ENCODE peak calls at places on chromosomes 2 and 18, in eight cellular contexts. One of them, this sample, is unnamed.

GRCh38 chr2:133977385-133977784 is 276.5 kb upstream of the MGAT5 start:
- DNase-seq in endothelial cell: no peak
- DNase-seq in AG20443: no peak
- DNase-seq in RWPE1: no peak
- DNase-seq in NCI-H1105: peak
- DNase-seq in dorsolateral prefrontal cortex: no peak
- DNase-seq in AG08395: no peak
- DNase-seq in stimulated activated CD8-positive, alpha-beta memory T cell treated with anti-CD3 and anti-CD28 coated beads, Interleukin-2, amount 100 ng/mL, for 48 hours: no peak
- DNase-seq in this sample: no peak

GRCh38 chr2:84854835-84855234 is 26.0 kb downstream of the TRABD2A start:
- DNase-seq in endothelial cell: no peak
- DNase-seq in AG20443: no peak
- DNase-seq in RWPE1: no peak
- DNase-seq in NCI-H1105: no peak
- DNase-seq in dorsolateral prefrontal cortex: no peak
- DNase-seq in AG08395: no peak
- DNase-seq in stimulated activated CD8-positive, alpha-beta memory T cell treated with anti-CD3 and anti-CD28 coated beads, Interleukin-2, amount 100 ng/mL, for 48 hours: no peak
- DNase-seq in this sample: no peak

GRCh38 chr18:5890261-5890605 is 5.1 kb downstream of the TMEM200C start:
- DNase-seq in endothelial cell: no peak
- DNase-seq in AG20443: no peak
- DNase-seq in RWPE1: no peak
- DNase-seq in NCI-H1105: no peak
- DNase-seq in dorsolateral prefrontal cortex: peak
- DNase-seq in AG08395: no peak
- DNase-seq in stimulated activated CD8-positive, alpha-beta memory T cell treated with anti-CD3 and anti-CD28 coated beads, Interleukin-2, amount 100 ng/mL, for 48 hours: no peak
- DNase-seq in this sample: no peak

GRCh38 chr2:57207191-57207590 is 839.4 kb upstream of the VRK2 start:
- DNase-seq in endothelial cell: no peak
- DNase-seq in AG20443: no peak
- DNase-seq in RWPE1: no peak
- DNase-seq in NCI-H1105: no peak
- DNase-seq in dorsolateral prefrontal cortex: no peak
- DNase-seq in AG08395: no peak
- DNase-seq in stimulated activated CD8-positive, alpha-beta memory T cell treated with anti-CD3 and anti-CD28 coated beads, Interleukin-2, amount 100 ng/mL, for 48 hours: no peak
- DNase-seq in this sample: no peak

GRCh38 chr18:57925706-57926105 is 118.3 kb upstream of the NEDD4L start:
- DNase-seq in endothelial cell: no peak
- DNase-seq in AG20443: no peak
- DNase-seq in RWPE1: no peak
- DNase-seq in NCI-H1105: no peak
- DNase-seq in dorsolateral prefrontal cortex: no peak
- DNase-seq in AG08395: peak
- DNase-seq in stimulated activated CD8-positive, alpha-beta memory T cell treated with anti-CD3 and anti-CD28 coated beads, Interleukin-2, amount 100 ng/mL, for 48 hours: no peak
- DNase-seq in this sample: no peak

GRCh38 chr2:71813801-71814470 is 333.7 kb downstream of the CYP26B1 start:
- DNase-seq in endothelial cell: no peak
- DNase-seq in AG20443: peak
- DNase-seq in RWPE1: no peak
- DNase-seq in NCI-H1105: no peak
- DNase-seq in dorsolateral prefrontal cortex: no peak
- DNase-seq in AG08395: peak
- DNase-seq in stimulated activated CD8-positive, alpha-beta memory T cell treated with anti-CD3 and anti-CD28 coated beads, Interleukin-2, amount 100 ng/mL, for 48 hours: no peak
- DNase-seq in this sample: no peak

GRCh38 chr2:136764397-136765255 is 719 bp upstream of the THSD7B start:
- DNase-seq in endothelial cell: peak
- DNase-seq in AG20443: peak
- DNase-seq in RWPE1: peak
- DNase-seq in NCI-H1105: no peak
- DNase-seq in dorsolateral prefrontal cortex: no peak
- DNase-seq in AG08395: no peak
- DNase-seq in stimulated activated CD8-positive, alpha-beta memory T cell treated with anti-CD3 and anti-CD28 coated beads, Interleukin-2, amount 100 ng/mL, for 48 hours: no peak
- DNase-seq in this sample: peak

GRCh38 chr2:105143467-105144127 is 97.9 kb upstream of the GPR45 start:
- DNase-seq in endothelial cell: peak
- DNase-seq in AG20443: peak
- DNase-seq in RWPE1: peak
- DNase-seq in NCI-H1105: peak
- DNase-seq in dorsolateral prefrontal cortex: no peak
- DNase-seq in AG08395: no peak
- DNase-seq in stimulated activated CD8-positive, alpha-beta memory T cell treated with anti-CD3 and anti-CD28 coated beads, Interleukin-2, amount 100 ng/mL, for 48 hours: peak
- DNase-seq in this sample: peak

GRCh38 chr18:34493566-34494358 is 216.3 kb upstream of the DTNA start:
- DNase-seq in endothelial cell: peak
- DNase-seq in AG20443: peak
- DNase-seq in RWPE1: no peak
- DNase-seq in NCI-H1105: peak
- DNase-seq in dorsolateral prefrontal cortex: peak
- DNase-seq in AG08395: peak
- DNase-seq in stimulated activated CD8-positive, alpha-beta memory T cell treated with anti-CD3 and anti-CD28 coated beads, Interleukin-2, amount 100 ng/mL, for 48 hours: no peak
- DNase-seq in this sample: peak

GRCh38 chr18:79877163-79878091 is 74.0 kb downstream of the SLC66A2 start:
- DNase-seq in endothelial cell: no peak
- DNase-seq in AG20443: peak
- DNase-seq in RWPE1: no peak
- DNase-seq in NCI-H1105: no peak
- DNase-seq in dorsolateral prefrontal cortex: no peak
- DNase-seq in AG08395: no peak
- DNase-seq in stimulated activated CD8-positive, alpha-beta memory T cell treated with anti-CD3 and anti-CD28 coated beads, Interleukin-2, amount 100 ng/mL, for 48 hours: no peak
- DNase-seq in this sample: peak

GRCh38 chr2:227402959-227403358 is 15.2 kb upstream of the SCYGR1 start:
- DNase-seq in endothelial cell: no peak
- DNase-seq in AG20443: no peak
- DNase-seq in RWPE1: peak
- DNase-seq in NCI-H1105: no peak
- DNase-seq in dorsolateral prefrontal cortex: no peak
- DNase-seq in AG08395: no peak
- DNase-seq in stimulated activated CD8-positive, alpha-beta memory T cell treated with anti-CD3 and anti-CD28 coated beads, Interleukin-2, amount 100 ng/mL, for 48 hours: no peak
- DNase-seq in this sample: no peak

GRCh38 chr2:25086070-25086560 is 44.2 kb downstream of the EFR3B start:
- DNase-seq in endothelial cell: no peak
- DNase-seq in AG20443: no peak
- DNase-seq in RWPE1: no peak
- DNase-seq in NCI-H1105: no peak
- DNase-seq in dorsolateral prefrontal cortex: no peak
- DNase-seq in AG08395: no peak
- DNase-seq in stimulated activated CD8-positive, alpha-beta memory T cell treated with anti-CD3 and anti-CD28 coated beads, Interleukin-2, amount 100 ng/mL, for 48 hours: no peak
- DNase-seq in this sample: no peak

GRCh38 chr2:23689131-23689700 is 237.7 kb downstream of the ATAD2B start:
- DNase-seq in endothelial cell: no peak
- DNase-seq in AG20443: no peak
- DNase-seq in RWPE1: no peak
- DNase-seq in NCI-H1105: no peak
- DNase-seq in dorsolateral prefrontal cortex: no peak
- DNase-seq in AG08395: no peak
- DNase-seq in stimulated activated CD8-positive, alpha-beta memory T cell treated with anti-CD3 and anti-CD28 coated beads, Interleukin-2, amount 100 ng/mL, for 48 hours: no peak
- DNase-seq in this sample: no peak

GRCh38 chr2:48341556-48342133 is 188.3 kb upstream of the STON1 start:
- DNase-seq in endothelial cell: no peak
- DNase-seq in AG20443: no peak
- DNase-seq in RWPE1: no peak
- DNase-seq in NCI-H1105: no peak
- DNase-seq in dorsolateral prefrontal cortex: no peak
- DNase-seq in AG08395: no peak
- DNase-seq in stimulated activated CD8-positive, alpha-beta memory T cell treated with anti-CD3 and anti-CD28 coated beads, Interleukin-2, amount 100 ng/mL, for 48 hours: no peak
- DNase-seq in this sample: no peak

GRCh38 chr2:237603718-237604362 is 13.3 kb upstream of the RAB17 start:
- DNase-seq in endothelial cell: peak
- DNase-seq in AG20443: peak
- DNase-seq in RWPE1: peak
- DNase-seq in NCI-H1105: no peak
- DNase-seq in dorsolateral prefrontal cortex: no peak
- DNase-seq in AG08395: peak
- DNase-seq in stimulated activated CD8-positive, alpha-beta memory T cell treated with anti-CD3 and anti-CD28 coated beads, Interleukin-2, amount 100 ng/mL, for 48 hours: no peak
- DNase-seq in this sample: no peak

GRCh38 chr2:26805241-26805676 is 19.4 kb downstream of the CENPA start:
- DNase-seq in endothelial cell: no peak
- DNase-seq in AG20443: peak
- DNase-seq in RWPE1: peak
- DNase-seq in NCI-H1105: no peak
- DNase-seq in dorsolateral prefrontal cortex: no peak
- DNase-seq in AG08395: peak
- DNase-seq in stimulated activated CD8-positive, alpha-beta memory T cell treated with anti-CD3 and anti-CD28 coated beads, Interleukin-2, amount 100 ng/mL, for 48 hours: no peak
- DNase-seq in this sample: no peak

GRCh38 chr2:223058952-223059716 is 7.1 kb downstream of the KCNE4 start:
- DNase-seq in endothelial cell: no peak
- DNase-seq in AG20443: no peak
- DNase-seq in RWPE1: no peak
- DNase-seq in NCI-H1105: peak
- DNase-seq in dorsolateral prefrontal cortex: no peak
- DNase-seq in AG08395: no peak
- DNase-seq in stimulated activated CD8-positive, alpha-beta memory T cell treated with anti-CD3 and anti-CD28 coated beads, Interleukin-2, amount 100 ng/mL, for 48 hours: no peak
- DNase-seq in this sample: no peak

GRCh38 chr2:218043701-218044109 is 25.3 kb upstream of the RUFY4 start:
- DNase-seq in endothelial cell: no peak
- DNase-seq in AG20443: no peak
- DNase-seq in RWPE1: no peak
- DNase-seq in NCI-H1105: no peak
- DNase-seq in dorsolateral prefrontal cortex: no peak
- DNase-seq in AG08395: no peak
- DNase-seq in stimulated activated CD8-positive, alpha-beta memory T cell treated with anti-CD3 and anti-CD28 coated beads, Interleukin-2, amount 100 ng/mL, for 48 hours: no peak
- DNase-seq in this sample: no peak

GRCh38 chr2:163774862-163775261 is 39.1 kb upstream of the FIGN start:
- DNase-seq in endothelial cell: no peak
- DNase-seq in AG20443: peak
- DNase-seq in RWPE1: peak
- DNase-seq in NCI-H1105: no peak
- DNase-seq in dorsolateral prefrontal cortex: no peak
- DNase-seq in AG08395: peak
- DNase-seq in stimulated activated CD8-positive, alpha-beta memory T cell treated with anti-CD3 and anti-CD28 coated beads, Interleukin-2, amount 100 ng/mL, for 48 hours: no peak
- DNase-seq in this sample: no peak

GRCh38 chr18:13444430-13445240 is 226.1 kb downstream of the LDLRAD4 start:
- DNase-seq in endothelial cell: no peak
- DNase-seq in AG20443: no peak
- DNase-seq in RWPE1: no peak
- DNase-seq in NCI-H1105: no peak
- DNase-seq in dorsolateral prefrontal cortex: no peak
- DNase-seq in AG08395: no peak
- DNase-seq in stimulated activated CD8-positive, alpha-beta memory T cell treated with anti-CD3 and anti-CD28 coated beads, Interleukin-2, amount 100 ng/mL, for 48 hours: no peak
- DNase-seq in this sample: no peak

GRCh38 chr2:216222650-216223352 is 113.7 kb downstream of the XRCC5 start:
- DNase-seq in endothelial cell: no peak
- DNase-seq in AG20443: peak
- DNase-seq in RWPE1: no peak
- DNase-seq in NCI-H1105: no peak
- DNase-seq in dorsolateral prefrontal cortex: no peak
- DNase-seq in AG08395: peak
- DNase-seq in stimulated activated CD8-positive, alpha-beta memory T cell treated with anti-CD3 and anti-CD28 coated beads, Interleukin-2, amount 100 ng/mL, for 48 hours: no peak
- DNase-seq in this sample: no peak

GRCh38 chr2:109196081-109196875 is 67.3 kb downstream of the SH3RF3 start:
- DNase-seq in endothelial cell: no peak
- DNase-seq in AG20443: no peak
- DNase-seq in RWPE1: no peak
- DNase-seq in NCI-H1105: no peak
- DNase-seq in dorsolateral prefrontal cortex: no peak
- DNase-seq in AG08395: no peak
- DNase-seq in stimulated activated CD8-positive, alpha-beta memory T cell treated with anti-CD3 and anti-CD28 coated beads, Interleukin-2, amount 100 ng/mL, for 48 hours: no peak
- DNase-seq in this sample: no peak

GRCh38 chr2:230128943-230129342 is 60.2 kb upstream of the SLC16A14 start:
- DNase-seq in endothelial cell: no peak
- DNase-seq in AG20443: peak
- DNase-seq in RWPE1: no peak
- DNase-seq in NCI-H1105: no peak
- DNase-seq in dorsolateral prefrontal cortex: no peak
- DNase-seq in AG08395: peak
- DNase-seq in stimulated activated CD8-positive, alpha-beta memory T cell treated with anti-CD3 and anti-CD28 coated beads, Interleukin-2, amount 100 ng/mL, for 48 hours: no peak
- DNase-seq in this sample: no peak

GRCh38 chr2:76256689-76257088 is 546.0 kb upstream of the GCFC2 start:
- DNase-seq in endothelial cell: no peak
- DNase-seq in AG20443: no peak
- DNase-seq in RWPE1: peak
- DNase-seq in NCI-H1105: no peak
- DNase-seq in dorsolateral prefrontal cortex: no peak
- DNase-seq in AG08395: no peak
- DNase-seq in stimulated activated CD8-positive, alpha-beta memory T cell treated with anti-CD3 and anti-CD28 coated beads, Interleukin-2, amount 100 ng/mL, for 48 hours: no peak
- DNase-seq in this sample: no peak

GRCh38 chr2:27078267-27079194 is at the start of gene EMILIN1:
- DNase-seq in endothelial cell: no peak
- DNase-seq in AG20443: peak
- DNase-seq in RWPE1: no peak
- DNase-seq in NCI-H1105: no peak
- DNase-seq in dorsolateral prefrontal cortex: peak
- DNase-seq in AG08395: peak
- DNase-seq in stimulated activated CD8-positive, alpha-beta memory T cell treated with anti-CD3 and anti-CD28 coated beads, Interleukin-2, amount 100 ng/mL, for 48 hours: no peak
- DNase-seq in this sample: peak

GRCh38 chr2:30366199-30366691 is 80.8 kb upstream of the LCLAT1 start:
- DNase-seq in endothelial cell: peak
- DNase-seq in AG20443: peak
- DNase-seq in RWPE1: no peak
- DNase-seq in NCI-H1105: no peak
- DNase-seq in dorsolateral prefrontal cortex: no peak
- DNase-seq in AG08395: peak
- DNase-seq in stimulated activated CD8-positive, alpha-beta memory T cell treated with anti-CD3 and anti-CD28 coated beads, Interleukin-2, amount 100 ng/mL, for 48 hours: no peak
- DNase-seq in this sample: no peak

GRCh38 chr2:109195193-109196045 is 66.4 kb downstream of the SH3RF3 start:
- DNase-seq in endothelial cell: no peak
- DNase-seq in AG20443: no peak
- DNase-seq in RWPE1: no peak
- DNase-seq in NCI-H1105: no peak
- DNase-seq in dorsolateral prefrontal cortex: no peak
- DNase-seq in AG08395: no peak
- DNase-seq in stimulated activated CD8-positive, alpha-beta memory T cell treated with anti-CD3 and anti-CD28 coated beads, Interleukin-2, amount 100 ng/mL, for 48 hours: no peak
- DNase-seq in this sample: no peak

GRCh38 chr2:191265311-191266170 is 20.3 kb downstream of the MYO1B start:
- DNase-seq in endothelial cell: no peak
- DNase-seq in AG20443: peak
- DNase-seq in RWPE1: no peak
- DNase-seq in NCI-H1105: no peak
- DNase-seq in dorsolateral prefrontal cortex: no peak
- DNase-seq in AG08395: peak
- DNase-seq in stimulated activated CD8-positive, alpha-beta memory T cell treated with anti-CD3 and anti-CD28 coated beads, Interleukin-2, amount 100 ng/mL, for 48 hours: no peak
- DNase-seq in this sample: no peak

GRCh38 chr2:88627856-88628568 is 748 bp upstream of the EIF2AK3 start:
- DNase-seq in endothelial cell: peak
- DNase-seq in AG20443: peak
- DNase-seq in RWPE1: peak
- DNase-seq in NCI-H1105: peak
- DNase-seq in dorsolateral prefrontal cortex: peak
- DNase-seq in AG08395: peak
- DNase-seq in stimulated activated CD8-positive, alpha-beta memory T cell treated with anti-CD3 and anti-CD28 coated beads, Interleukin-2, amount 100 ng/mL, for 48 hours: peak
- DNase-seq in this sample: peak

GRCh38 chr2:118645891-118646290 is 201.6 kb downstream of the EN1 start:
- DNase-seq in endothelial cell: no peak
- DNase-seq in AG20443: no peak
- DNase-seq in RWPE1: no peak
- DNase-seq in NCI-H1105: no peak
- DNase-seq in dorsolateral prefrontal cortex: no peak
- DNase-seq in AG08395: no peak
- DNase-seq in stimulated activated CD8-positive, alpha-beta memory T cell treated with anti-CD3 and anti-CD28 coated beads, Interleukin-2, amount 100 ng/mL, for 48 hours: no peak
- DNase-seq in this sample: no peak

This sample was measured in SK-N-DZ.